ENCODE peak calls at places on chromosome 11, in four cellular contexts. F, Z, M and T are unnamed samples.
A peak's percentile ranks its signal among the peaks of the same experiment; 100 is the strongest.

GRCh38 chr11:120102862-120103118 is 35.1 kb downstream of the TRIM29 start:
- DNase-seq in Z (no peak), M (no peak), F (no peak), T (no peak)

GRCh38 chr11:83521647-83522596 is 235.8 kb upstream of the CCDC90B start:
- DNase-seq in M (no peak), F (no peak), Z (no peak), T (no peak)

GRCh38 chr11:11909727-11910126 is 68.0 kb downstream of the USP47 start:
- DNase-seq in Z (no peak), M (no peak), F (no peak), T (no peak)

GRCh38 chr11:110565344-110565684 is 135.6 kb downstream of the FDX1 start:
- DNase-seq in F (no peak), Z (no peak), M (no peak), T (no peak)

GRCh38 chr11:110026823-110027626 is 66.2 kb upstream of the ZC3H12C start:
- DNase-seq in M (no peak), F (peak; percentile 63), Z (no peak), T (no peak)

GRCh38 chr11:13043912-13044628 is 35.0 kb downstream of the RASSF10 start:
- DNase-seq in M (no peak), Z (no peak), F (no peak), T (no peak)

GRCh38 chr11:101436511-101437142 is 147.2 kb downstream of the TRPC6 start:
- DNase-seq in F (peak; percentile 50), Z (peak; percentile 34), M (no peak), T (no peak)

GRCh38 chr11:86938900-86939880 is 16.0 kb downstream of the FZD4 start:
- DNase-seq in F (no peak), Z (no peak), M (no peak), T (no peak)

GRCh38 chr11:69238562-69239319 is 55.2 kb upstream of the MYEOV start:
- DNase-seq in Z (no peak), M (no peak), F (no peak), T (no peak)

GRCh38 chr11:11782532-11783110 is 59.2 kb upstream of the USP47 start:
- DNase-seq in F (no peak), M (no peak), Z (peak; percentile 49), T (no peak)

GRCh38 chr11:126202646-126203359 is 8.6 kb downstream of the RPUSD4 start:
- DNase-seq in Z (no peak), F (no peak), M (no peak), T (peak; percentile 45)
- H3K4me3 ChIP-seq in Z (no peak overlapping the region), F (no peak overlapping the region), M (no peak overlapping the region), T (no peak overlapping the region)

DNA sequence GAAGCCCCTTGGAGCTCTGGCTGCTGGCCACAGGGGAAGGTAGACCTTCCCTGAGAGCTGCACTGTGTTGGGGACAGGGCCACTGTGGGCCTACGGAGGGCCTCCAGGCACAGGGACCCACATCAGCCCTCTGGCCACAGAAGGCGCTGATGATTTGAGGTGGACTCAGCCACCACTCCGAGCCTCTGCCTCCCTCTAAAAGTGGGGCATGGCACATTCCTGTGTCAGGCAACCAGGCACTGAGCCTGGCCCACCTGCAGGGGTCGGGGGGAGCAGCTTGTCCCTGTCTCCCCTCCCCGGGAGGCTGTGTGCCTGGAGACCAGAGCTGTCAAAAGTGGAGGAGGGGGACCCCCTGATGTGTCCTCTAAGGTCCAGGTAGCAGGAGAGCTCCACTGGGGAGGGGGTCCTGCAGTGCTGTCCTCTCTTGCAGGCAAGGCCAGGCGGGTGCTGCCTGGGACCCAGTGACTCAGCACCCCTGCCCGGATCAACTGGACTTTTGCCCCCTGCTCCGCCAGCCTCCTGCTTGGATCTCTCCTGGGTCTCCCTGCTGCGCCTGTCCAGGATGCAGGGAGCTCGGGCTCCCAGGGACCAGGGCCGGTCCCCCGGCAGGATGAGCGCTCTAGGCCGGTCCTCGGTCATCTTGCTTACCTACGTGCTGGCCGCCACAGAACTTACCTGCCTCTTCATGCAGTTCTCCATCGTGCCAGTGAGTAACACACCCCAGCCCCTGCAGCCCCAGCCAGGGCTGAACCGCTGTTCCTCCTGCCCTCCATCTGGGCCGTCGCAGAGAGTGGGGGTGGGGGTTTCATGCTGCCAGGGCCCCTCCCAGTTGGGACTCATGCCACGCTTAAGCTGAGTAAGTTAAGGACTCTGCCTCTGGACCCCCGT is 17.5 kb upstream of the CDKN1C start:
- DNase-seq in F (no peak), Z (peak; percentile 82), M (no peak), T (no peak)
- H3K4me3 ChIP-seq in F (no peak overlapping the region), Z (peak overlapping the region; percentile 63), M (peak overlapping the region; percentile 56), T (peak overlapping the region; percentile 69)

GRCh38 chr11:65169164-65169641 is 830 bp upstream of the SPDYC start:
- DNase-seq in M (no peak), Z (no peak), F (no peak), T (no peak)
- H3K4me3 ChIP-seq in M (no peak overlapping the region), Z (no peak overlapping the region), F (no peak overlapping the region), T (no peak overlapping the region)

GRCh38 chr11:62682518-62682917 is 3.6 kb upstream of the UBXN1 start:
- DNase-seq in F (no peak), M (no peak), Z (peak; percentile 68), T (no peak)

GRCh38 chr11:62687508-62688396 is 1.6 kb downstream of the LRRN4CL start:
- DNase-seq in Z (no peak), F (no peak), M (no peak), T (no peak)

GRCh38 chr11:62689421-62690183 is at the start of gene LRRN4CL:
- DNase-seq in Z (peak; percentile 67), F (peak; percentile 77), M (no peak), T (no peak)

DNA sequence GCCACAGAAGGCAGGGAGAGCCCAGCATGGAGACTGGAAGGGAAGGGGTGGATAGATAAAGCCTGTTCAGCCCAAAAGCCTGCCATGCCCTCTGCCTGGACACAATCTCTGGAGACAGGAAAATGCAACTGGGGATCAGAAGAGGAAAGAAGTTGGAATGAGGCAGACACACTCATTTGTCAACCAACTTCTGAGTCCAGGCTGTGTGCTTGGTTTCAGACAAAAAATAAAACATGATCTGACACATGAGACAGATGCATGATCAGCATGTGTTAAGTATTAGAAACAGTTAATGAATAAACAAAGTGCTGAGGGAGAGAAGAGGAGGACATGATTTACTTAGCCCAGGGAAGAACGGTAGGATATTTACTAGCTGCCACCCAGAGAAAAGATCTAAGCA is 849 bp downstream of the LRRN4CL start:
- DNase-seq in Z (no peak), F (no peak), M (no peak), T (no peak)
- H3K4me3 ChIP-seq in Z (peak overlapping the region; percentile 18), F (no peak overlapping the region), M (no peak overlapping the region), T (no peak overlapping the region)

DNA sequence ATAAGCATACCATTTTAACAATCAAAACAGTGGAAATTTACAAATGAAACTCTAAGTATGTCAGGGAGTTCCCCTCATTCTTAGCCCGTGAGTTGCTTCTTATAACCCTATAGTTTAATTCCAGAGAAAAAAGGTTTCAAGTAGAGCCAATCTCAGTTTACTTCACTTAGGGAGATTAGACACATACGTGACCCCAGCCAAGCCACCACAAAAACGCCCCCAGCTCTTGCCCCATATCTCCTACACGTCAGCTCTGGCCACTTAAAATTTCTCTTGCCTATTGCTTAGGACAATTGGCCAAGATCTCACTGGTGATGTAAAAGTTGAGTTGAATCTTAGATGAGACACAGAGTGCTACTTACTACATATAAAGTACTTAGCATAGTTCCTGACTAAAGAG is 166.4 kb downstream of the ETS1 start:
- DNase-seq in M (no peak), F (no peak), Z (no peak), T (no peak)
- H3K4me3 ChIP-seq in M (no peak overlapping the region), F (no peak overlapping the region), Z (no peak overlapping the region), T (no peak overlapping the region)

DNA sequence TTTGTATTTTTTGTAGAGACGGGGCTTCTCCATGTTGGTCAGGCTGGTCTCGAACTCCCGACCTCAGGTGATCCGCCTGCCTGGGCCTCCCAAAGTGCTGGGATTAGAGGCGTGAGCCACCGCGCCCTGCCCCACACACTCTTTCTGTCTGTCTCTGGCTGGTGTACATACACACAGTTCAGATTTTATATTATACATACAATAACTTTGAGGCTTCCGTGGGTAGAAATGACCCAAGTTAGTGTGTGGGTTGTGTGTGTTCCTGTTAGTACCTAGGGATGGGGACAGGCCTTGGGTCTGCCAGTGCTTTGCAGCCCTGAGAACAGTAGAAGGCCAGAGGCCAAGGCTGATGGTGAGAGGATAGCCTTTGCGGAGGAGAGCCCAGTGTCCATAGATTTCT is 2.8 kb downstream of the ZBTB16 start:
- DNase-seq in Z (no peak), M (no peak), F (no peak), T (no peak)
- H3K4me3 ChIP-seq in Z (peak overlapping the region; percentile 81), M (no peak overlapping the region), F (peak overlapping the region; percentile 64), T (peak overlapping the region; percentile 96)

DNA sequence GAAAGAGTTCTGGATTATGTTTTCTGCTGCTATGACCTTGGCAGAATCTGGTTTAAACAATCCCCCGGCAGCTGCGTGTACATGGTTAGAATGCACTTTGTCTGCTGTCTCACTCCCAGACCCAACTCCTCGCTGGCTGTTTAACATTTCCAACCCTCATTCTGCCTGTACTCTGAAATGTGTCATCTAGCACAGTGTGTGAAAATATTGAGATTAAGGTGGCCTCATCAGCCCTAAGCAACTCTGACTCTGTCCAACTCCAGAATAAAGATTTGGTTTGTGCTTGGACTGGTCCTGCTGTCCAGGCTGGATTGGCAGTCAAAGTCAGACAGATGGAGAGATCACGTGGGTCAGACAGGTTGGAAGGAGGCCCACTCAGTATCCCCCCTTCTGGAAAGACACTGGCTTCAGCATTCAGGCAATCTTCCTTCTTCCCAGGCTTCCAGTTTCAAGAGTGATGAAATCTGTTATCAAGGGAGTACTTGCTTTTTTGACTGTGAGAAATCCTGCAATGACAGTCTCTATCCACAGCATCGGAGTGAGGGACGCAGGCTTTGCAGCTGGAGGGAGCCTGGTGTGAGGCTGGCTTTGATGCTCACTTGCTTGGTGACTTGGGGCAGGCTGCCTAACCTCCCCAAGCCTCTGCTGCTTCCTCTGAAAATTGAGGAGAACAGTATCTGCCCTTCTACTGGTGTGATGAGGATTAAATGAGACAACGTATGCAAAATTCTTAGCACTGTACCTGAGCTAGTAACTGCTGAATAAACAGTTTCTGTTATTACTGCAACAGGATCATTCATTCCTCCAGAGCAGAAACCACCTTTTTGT is 29.8 kb downstream of the ABTB2 start:
- DNase-seq in M (no peak), Z (no peak), F (no peak), T (no peak)
- H3K4me3 ChIP-seq in M (no peak overlapping the region), Z (no peak overlapping the region), F (no peak overlapping the region), T (no peak overlapping the region)

GRCh38 chr11:27362749-27363575 is at the start of gene CCDC34:
- DNase-seq in M (peak; percentile 68), Z (peak; percentile 93), F (peak; percentile 95), T (peak; percentile 97)

GRCh38 chr11:27358306-27358705 is 4.7 kb downstream of the CCDC34 start:
- DNase-seq in F (no peak), M (no peak), Z (no peak), T (no peak)

GRCh38 chr11:27357250-27357649 is 5.8 kb downstream of the CCDC34 start:
- DNase-seq in M (no peak), F (no peak), Z (peak; percentile 23), T (peak; percentile 35)

GRCh38 chr11:27363576-27364115 is 631 bp upstream of the CCDC34 start:
- DNase-seq in Z (no peak), F (no peak), M (no peak), T (no peak)

DNA sequence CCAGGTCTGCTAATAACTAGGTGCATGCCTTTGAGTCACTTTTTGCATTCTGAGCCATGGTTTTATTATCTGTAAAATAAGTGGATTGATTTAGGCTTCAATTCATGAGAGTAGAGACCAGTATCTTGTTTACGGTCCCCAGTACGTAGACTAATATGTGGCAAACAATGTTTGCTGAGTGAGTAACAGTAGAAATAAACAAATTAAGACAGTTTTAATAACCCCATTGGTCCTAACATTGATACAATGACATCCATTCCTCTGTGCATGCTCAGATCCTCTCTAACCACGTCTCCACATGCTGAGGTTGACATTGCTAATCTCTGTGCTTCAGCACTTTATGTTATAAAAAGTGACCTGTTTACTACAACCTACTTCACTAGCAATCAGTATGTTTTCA is 983 bp downstream of the CCDC34 start:
- DNase-seq in F (no peak), Z (no peak), M (no peak), T (no peak)
- H3K4me3 ChIP-seq in F (no peak overlapping the region), Z (peak overlapping the region; percentile 76), M (no peak overlapping the region), T (no peak overlapping the region)